ENCODE peak calls at places on chromosomes 11 and 22, in six cellular contexts. J is endothelial cell of umbilical vein; G is mucosa of descending colon; L is activated CD4-positive, CD25-positive, alpha-beta regulatory T cell; Q is spleen; H is EH. K is an unnamed sample.

GRCh38 chr11:69683764-69684333 is 8.7 kb upstream of the LTO1 start:
- DNase-seq in J (no peak), G (peak; percentile 47), L (no peak), Q (peak; percentile 54), H (peak; percentile 34), K (no peak)

GRCh38 chr11:14075118-14075601 is 112.6 kb downstream of the SPON1 start:
- DNase-seq in J (no peak), G (no peak), L (peak; percentile 24), Q (no peak), H (peak; percentile 3), K (no peak)

GRCh38 chr22:45977551-45978274 is 751 bp upstream of the WNT7B start:
- DNase-seq in J (no peak), G (no peak), L (no peak), Q (no peak), H (peak; percentile 38), K (no peak)

GRCh38 chr11:95306816-95307215 is 75.8 kb upstream of the SESN3 start:
- DNase-seq in J (no peak), G (no peak), L (no peak), Q (no peak), H (no peak), K (no peak)

GRCh38 chr11:46778416-46778815 is 59.4 kb downstream of the F2 start:
- DNase-seq in J (no peak), G (no peak), L (no peak), Q (no peak), H (no peak), K (no peak)

GRCh38 chr11:109378049-109378448 is 43.9 kb upstream of the C11orf87 start:
- DNase-seq in J (no peak), G (no peak), L (no peak), Q (no peak), H (no peak), K (no peak)

GRCh38 chr11:65958306-65958705 is 3.2 kb upstream of the SART1 start:
- DNase-seq in J (no peak), G (no peak), L (no peak), Q (no peak), H (no peak), K (no peak)

GRCh38 chr11:67022961-67023956 is at the start of gene SYT12:
- DNase-seq in J (no peak), G (no peak), L (no peak), Q (no peak), H (no peak), K (peak; percentile 25)

GRCh38 chr11:82384308-82384707 is 349.4 kb downstream of the FAM181B start:
- DNase-seq in J (no peak), G (no peak), L (no peak), Q (no peak), H (no peak), K (no peak)

GRCh38 chr11:115711021-115711420 is 206.8 kb upstream of the CADM1 start:
- DNase-seq in J (no peak), G (no peak), L (no peak), Q (no peak), H (no peak), K (no peak)

GRCh38 chr11:9285850-9286587 is 20.9 kb upstream of the DENND5A start:
- DNase-seq in J (no peak), G (no peak), L (no peak), Q (no peak), H (no peak), K (no peak)

GRCh38 chr22:25364736-25365241 is 145.3 kb downstream of the CRYBB2 start:
- DNase-seq in J (no peak), G (peak; percentile 53), L (no peak), Q (peak; percentile 67), H (no peak), K (no peak)

GRCh38 chr11:133945087-133945974 is 11.4 kb downstream of the IGSF9B start:
- DNase-seq in J (no peak), G (no peak), L (peak; percentile 58), Q (peak; percentile 86), H (peak; percentile 12), K (no peak)

GRCh38 chr22:30930228-30930627 is 38.3 kb downstream of the MORC2 start:
- DNase-seq in J (no peak), G (no peak), L (no peak), Q (no peak), H (no peak), K (no peak)

GRCh38 chr11:21415566-21415965 is 746.2 kb downstream of the NELL1 start:
- DNase-seq in J (no peak), G (no peak), L (no peak), Q (no peak), H (no peak), K (no peak)

GRCh38 chr11:10329935-10330334 is 25.1 kb downstream of the ADM start:
- DNase-seq in J (peak; percentile 84), G (no peak), L (no peak), Q (no peak), H (peak; percentile 95), K (peak; percentile 80)

GRCh38 chr11:125720781-125721180 is 25.3 kb upstream of the PATE1 start:
- DNase-seq in J (no peak), G (no peak), L (no peak), Q (no peak), H (no peak), K (no peak)

GRCh38 chr11:38256436-38256835 is 1658.4 kb upstream of the RAG2 start:
- DNase-seq in J (no peak), G (no peak), L (no peak), Q (no peak), H (no peak), K (no peak)

GRCh38 chr11:1389103-1389931 is 417 bp upstream of the BRSK2 start:
- DNase-seq in J (peak; percentile 96), G (peak; percentile 96), L (peak; percentile 92), Q (peak; percentile 98), H (peak; percentile 97), K (peak; percentile 97)

GRCh38 chr22:44033689-44034088 is 9.6 kb downstream of the PARVB start:
- DNase-seq in J (no peak), G (no peak), L (no peak), Q (no peak), H (no peak), K (peak; percentile 91)